ENCODE peak calls at places on chromosome 15, in eight cellular contexts. L is NCI-H1092 treated with DMSO at 0.1 percent for 48 hours; F is activated naive CD8-positive, alpha-beta T cell treated with anti-CD3 and anti-CD28 coated beads, Interleukin-2, amount 50 U/mL, for 24 hours; D is islet precursor cell; H is sigmoid colon; W is H9; Q is activated T-cell treated with anti-CD3 and anti-CD28 coated beads for 48 hours; E is AG04450. K is an unnamed sample.

GRCh38 chr15:60708684-60709083 is 229.7 kb upstream of the ICE2 start:
- DNase-seq in W (no peak), L (no peak), F (no peak), D (no peak), E (peak), H (no peak), Q (no peak), K (no peak)

GRCh38 chr15:99442268-99442897 is 123.4 kb upstream of the MEF2A start:
- DNase-seq in W (no peak), D (peak), F (peak), H (peak), E (peak), Q (no peak), L (no peak), K (peak)

GRCh38 chr15:38440353-38441129 is 13.4 kb upstream of the FAM98B start:
- DNase-seq in F (peak), Q (no peak), L (peak), E (peak), H (no peak), D (peak), W (peak), K (no peak)

GRCh38 chr15:23910030-23910429 is 222.9 kb upstream of the NDN start:
- DNase-seq in D (no peak), Q (no peak), F (no peak), E (no peak), H (no peak), W (no peak), L (no peak), K (no peak)

GRCh38 chr15:84846269-84846668 is 29.1 kb downstream of the ALPK3 start:
- DNase-seq in F (no peak), L (no peak), H (no peak), E (no peak), D (no peak), W (no peak), Q (no peak), K (no peak)

GRCh38 chr15:92709064-92709463 is 53.5 kb upstream of the FAM174B start:
- DNase-seq in F (no peak), L (no peak), H (no peak), E (no peak), Q (no peak), W (no peak), D (no peak), K (no peak)

GRCh38 chr15:85588657-85589056 is 206.1 kb downstream of the KLHL25 start:
- DNase-seq in E (no peak), F (no peak), H (no peak), W (no peak), D (no peak), Q (no peak), L (no peak), K (no peak)

GRCh38 chr15:88484781-88485246 is 17.3 kb downstream of the MRPS11 start:
- DNase-seq in L (no peak), F (no peak), W (no peak), E (no peak), H (no peak), D (peak), Q (no peak), K (no peak)

GRCh38 chr15:69751575-69751974 is 299.0 kb downstream of the RPLP1 start:
- DNase-seq in D (no peak), F (no peak), W (no peak), L (no peak), H (no peak), Q (no peak), E (no peak), K (no peak)

GRCh38 chr15:33516563-33516962 is 205.8 kb downstream of the RYR3 start:
- DNase-seq in D (no peak), L (no peak), H (no peak), W (no peak), Q (no peak), F (no peak), E (no peak), K (no peak)

GRCh38 chr15:68387288-68388143 is 44.4 kb downstream of the ITGA11 start:
- DNase-seq in D (peak), W (peak), E (peak), L (no peak), F (no peak), H (peak), Q (no peak), K (no peak)

GRCh38 chr15:33581032-33581431 is 270.3 kb downstream of the RYR3 start:
- DNase-seq in E (no peak), D (peak), L (no peak), F (no peak), H (no peak), Q (no peak), W (no peak), K (no peak)

GRCh38 chr15:70741107-70741511 is 22.2 kb downstream of the UACA start:
- DNase-seq in E (peak), L (no peak), Q (no peak), W (no peak), H (peak), D (no peak), F (no peak), K (no peak)

GRCh38 chr15:101014921-101015841 is 96.0 kb downstream of the LRRK1 start:
- DNase-seq in D (peak), H (peak), Q (peak), W (peak), E (no peak), L (peak), F (peak), K (no peak)

GRCh38 chr15:69478259-69478687 is 25.7 kb downstream of the RPLP1 start:
- DNase-seq in L (peak), H (no peak), F (peak), Q (peak), E (no peak), W (peak), D (peak), K (no peak)

GRCh38 chr15:38414351-38414750 is 39.6 kb upstream of the FAM98B start:
- DNase-seq in D (peak), F (peak), Q (no peak), E (peak), W (peak), H (peak), L (no peak), K (peak)

GRCh38 chr15:100612539-100612938 is 10.2 kb downstream of the ASB7 start:
- DNase-seq in Q (no peak), H (no peak), F (no peak), D (no peak), E (no peak), W (no peak), L (no peak), K (no peak)

GRCh38 chr15:29040367-29040745 is 154.6 kb downstream of the APBA2 start:
- DNase-seq in D (peak), Q (no peak), F (no peak), W (no peak), L (no peak), E (peak), H (no peak), K (no peak)

GRCh38 chr15:25437751-25438600 is 848 bp downstream of the UBE3A start:
- DNase-seq in E (no peak), H (peak), D (peak), L (peak), Q (peak), W (peak), F (peak), K (peak)

GRCh38 chr15:80852676-80853075 is 73.5 kb downstream of the CEMIP start:
- DNase-seq in L (no peak), E (no peak), H (no peak), F (no peak), W (no peak), D (no peak), Q (no peak), K (no peak)

GRCh38 chr15:41490355-41490754 is 3.3 kb upstream of the ITPKA start:
- DNase-seq in W (no peak), E (peak), D (peak), F (no peak), H (no peak), L (no peak), Q (no peak), K (no peak)

GRCh38 chr15:39804026-39804425 is 21.4 kb upstream of the FSIP1 start:
- DNase-seq in L (no peak), Q (no peak), F (no peak), H (no peak), E (no peak), D (no peak), W (no peak), K (no peak)

GRCh38 chr15:66849393-66849745 is 147.3 kb downstream of the SMAD6 start:
- DNase-seq in L (no peak), H (no peak), E (no peak), D (peak), Q (no peak), F (no peak), W (peak), K (no peak)

GRCh38 chr15:84947947-84948830 is 33.5 kb upstream of the PDE8A start:
- DNase-seq in Q (no peak), H (peak), L (no peak), W (no peak), E (peak), D (no peak), F (no peak), K (peak)

GRCh38 chr15:85730001-85730820 is 64.5 kb downstream of the KLHL25 start:
- DNase-seq in W (no peak), L (peak), D (no peak), H (no peak), E (peak), Q (no peak), F (no peak), K (no peak)

K was measured in thoracic aorta.